ENCODE peak calls at places on chromosome 12, in five cellular contexts. A is A549, J is glutamatergic neuron, E is GM13977, Y is left lung. Z is an unnamed sample.

GRCh38 chr12:110340706-110341105 is 59.7 kb downstream of the ATP2A2 start:
- DNase-seq in A (no peak), J (peak), E (no peak), Y (no peak), Z (peak)

GRCh38 chr12:20426191-20426590 is 57.9 kb downstream of the PDE3A start:
- DNase-seq in A (no peak), J (no peak), E (no peak), Y (no peak), Z (no peak)

GRCh38 chr12:100225491-100225890 is 24.9 kb downstream of the ACTR6 start:
- DNase-seq in A (no peak), J (no peak), E (no peak), Y (no peak), Z (no peak)

GRCh38 chr12:94114166-94114565 is 34.2 kb upstream of the PLXNC1 start:
- DNase-seq in A (no peak), J (no peak), E (no peak), Y (no peak), Z (no peak)

GRCh38 chr12:105644770-105645169 is 314.3 kb downstream of the C12orf75 start:
- DNase-seq in A (no peak), J (no peak), E (no peak), Y (no peak), Z (no peak)

GRCh38 chr12:2856901-2857495 is at the start of gene TEX52:
- DNase-seq in A (no peak), J (no peak), E (no peak), Y (no peak), Z (no peak)

GRCh38 chr12:53456654-53457366 is 4.9 kb downstream of the PCBP2 start:
- DNase-seq in A (no peak), J (no peak), E (no peak), Y (no peak), Z (no peak)

GRCh38 chr12:106296179-106296877 is 6.2 kb upstream of the TCP11L2 start:
- DNase-seq in A (peak), J (no peak), E (no peak), Y (no peak), Z (no peak)

GRCh38 chr12:92431146-92431545 is 271.6 kb upstream of the PLEKHG7 start:
- DNase-seq in A (no peak), J (no peak), E (no peak), Y (peak), Z (no peak)

GRCh38 chr12:116456683-116457082 is 102.5 kb upstream of the MAP1LC3B2 start:
- DNase-seq in A (peak), J (no peak), E (no peak), Y (no peak), Z (no peak)

GRCh38 chr12:105860556-105861207 is 278.1 kb downstream of the NUAK1 start:
- DNase-seq in A (peak), J (no peak), E (no peak), Y (no peak), Z (no peak)

GRCh38 chr12:123671876-123672275 is 963 bp downstream of the TCTN2 start:
- DNase-seq in A (no peak), J (no peak), E (no peak), Y (no peak), Z (no peak)

GRCh38 chr12:93804392-93805179 is 127.4 kb downstream of the CRADD start:
- DNase-seq in A (no peak), J (no peak), E (no peak), Y (no peak), Z (no peak)

GRCh38 chr12:27034607-27035293 is 12.4 kb downstream of the MED21 start:
- DNase-seq in A (no peak), J (no peak), E (no peak), Y (no peak), Z (peak)

GRCh38 chr12:68609955-68610434 is 704 bp upstream of the RAP1B start:
- DNase-seq in A (peak), J (no peak), E (no peak), Y (no peak), Z (no peak)

GRCh38 chr12:77347009-77347408 is 281.6 kb upstream of the E2F7 start:
- DNase-seq in A (no peak), J (no peak), E (no peak), Y (no peak), Z (no peak)

GRCh38 chr12:128266559-128267245 is at the start of gene TMEM132C:
- DNase-seq in A (no peak), J (peak), E (no peak), Y (no peak), Z (no peak)

GRCh38 chr12:29762637-29763300 is 21.0 kb downstream of the TMTC1 start:
- DNase-seq in A (no peak), J (no peak), E (no peak), Y (no peak), Z (no peak)

GRCh38 chr12:104779134-104779533 is 179.0 kb downstream of the SLC41A2 start:
- DNase-seq in A (no peak), J (no peak), E (no peak), Y (no peak), Z (no peak)

GRCh38 chr12:69101505-69101904 is 137.9 kb upstream of the CPSF6 start:
- DNase-seq in A (peak), J (no peak), E (no peak), Y (no peak), Z (no peak)

GRCh38 chr12:104604070-104604994 is 147.6 kb downstream of the CHST11 start:
- DNase-seq in A (peak), J (no peak), E (peak), Y (peak), Z (no peak)

GRCh38 chr12:102427542-102427923 is 52.8 kb downstream of the IGF1 start:
- DNase-seq in A (no peak), J (no peak), E (no peak), Y (no peak), Z (no peak)

GRCh38 chr12:2633176-2633824 is 161.5 kb upstream of the FKBP4 start:
- DNase-seq in A (no peak), J (no peak), E (no peak), Y (peak), Z (no peak)

GRCh38 chr12:49131973-49132461 is 822 bp upstream of the TUBA1B start:
- DNase-seq in A (no peak), J (no peak), E (peak), Y (no peak), Z (peak)

GRCh38 chr12:56119361-56119796 is 1.3 kb downstream of the ZC3H10 start:
- DNase-seq in A (peak), J (peak), E (peak), Y (peak), Z (peak)

GRCh38 chr12:103824290-103824689 is 16.7 kb downstream of the NT5DC3 start:
- DNase-seq in A (no peak), J (no peak), E (no peak), Y (no peak), Z (no peak)

GRCh38 chr12:91931110-91931509 is 214.5 kb downstream of the BTG1 start:
- DNase-seq in A (peak), J (no peak), E (no peak), Y (peak), Z (no peak)

GRCh38 chr12:106736051-106736957 is 38.2 kb upstream of the RIC8B start:
- DNase-seq in A (peak), J (no peak), E (no peak), Y (no peak), Z (no peak)

GRCh38 chr12:63792333-63792732 is 12.6 kb downstream of the RXYLT1 start:
- DNase-seq in A (no peak), J (no peak), E (no peak), Y (no peak), Z (peak)

GRCh38 chr12:11877869-11878780 is 192.6 kb upstream of the BCL2L14 start:
- DNase-seq in A (peak), J (no peak), E (no peak), Y (no peak), Z (peak)

GRCh38 chr12:124523071-124523470 is 44.3 kb downstream of the NCOR2 start:
- DNase-seq in A (no peak), J (no peak), E (no peak), Y (no peak), Z (no peak)

GRCh38 chr12:50156641-50157040 is 10.5 kb downstream of the CERS5 start:
- DNase-seq in A (no peak), J (no peak), E (no peak), Y (no peak), Z (peak)

GRCh38 chr12:43098766-43099550 is 453.0 kb downstream of the ADAMTS20 start:
- DNase-seq in A (no peak), J (no peak), E (no peak), Y (no peak), Z (no peak)

GRCh38 chr12:85076688-85077430 is 40.7 kb downstream of the LRRIQ1 start:
- DNase-seq in A (peak), J (no peak), E (peak), Y (no peak), Z (no peak)

GRCh38 chr12:110382683-110383082 is 20.8 kb downstream of the ANAPC7 start:
- DNase-seq in A (no peak), J (no peak), E (no peak), Y (no peak), Z (no peak)

DNA sequence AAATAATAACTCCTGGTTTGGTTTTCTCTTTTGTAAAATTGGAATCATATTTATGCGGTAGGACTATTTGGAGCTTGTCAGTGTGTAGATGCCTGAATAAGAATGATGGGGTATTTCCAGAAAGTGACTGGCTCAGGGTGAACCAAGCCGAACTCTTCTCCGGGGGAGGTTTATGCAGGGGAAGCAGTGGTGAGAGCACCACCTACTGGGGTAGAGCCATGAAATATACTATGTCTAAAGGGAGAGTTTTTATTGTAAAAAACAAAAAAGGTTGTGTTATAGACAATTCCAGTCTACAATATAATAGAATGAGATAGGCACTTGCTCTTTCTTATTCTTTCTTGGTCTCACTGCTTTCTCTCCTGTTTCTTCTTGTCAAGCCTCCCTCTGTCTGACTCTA is 222.9 kb upstream of the SLC16A7 start:
- DNase-seq in A (peak), J (peak), E (no peak), Y (no peak), Z (peak)
- TF ChIP-seq CTCF in A (no peak), J (no peak), E (peak), Y (no peak), Z (peak)

GRCh38 chr12:111462134-111462821 is 56.6 kb downstream of the SH2B3 start:
- DNase-seq in A (no peak), J (no peak), E (no peak), Y (no peak), Z (no peak)
- TF ChIP-seq CTCF in A (no peak), J (no peak), E (no peak), Y (no peak), Z (no peak)

GRCh38 chr12:17809206-17809605 is 280.8 kb downstream of the RERGL start:
- DNase-seq in A (no peak), J (no peak), E (no peak), Y (no peak), Z (no peak)
- TF ChIP-seq CTCF in A (no peak), J (no peak), E (no peak), Y (no peak), Z (peak)

GRCh38 chr12:120647375-120647755 is 6.9 kb downstream of the CABP1 start:
- DNase-seq in A (no peak), J (no peak), E (no peak), Y (no peak), Z (no peak)

GRCh38 chr12:120650249-120650690 is 9.8 kb downstream of the CABP1 start:
- DNase-seq in A (no peak), J (no peak), E (no peak), Y (no peak), Z (no peak)

GRCh38 chr12:120651821-120652220 is 11.4 kb downstream of the CABP1 start:
- DNase-seq in A (peak), J (no peak), E (no peak), Y (no peak), Z (no peak)

GRCh38 chr12:120652671-120653435 is 12.4 kb downstream of the CABP1 start:
- DNase-seq in A (no peak), J (no peak), E (no peak), Y (no peak), Z (no peak)

DNA sequence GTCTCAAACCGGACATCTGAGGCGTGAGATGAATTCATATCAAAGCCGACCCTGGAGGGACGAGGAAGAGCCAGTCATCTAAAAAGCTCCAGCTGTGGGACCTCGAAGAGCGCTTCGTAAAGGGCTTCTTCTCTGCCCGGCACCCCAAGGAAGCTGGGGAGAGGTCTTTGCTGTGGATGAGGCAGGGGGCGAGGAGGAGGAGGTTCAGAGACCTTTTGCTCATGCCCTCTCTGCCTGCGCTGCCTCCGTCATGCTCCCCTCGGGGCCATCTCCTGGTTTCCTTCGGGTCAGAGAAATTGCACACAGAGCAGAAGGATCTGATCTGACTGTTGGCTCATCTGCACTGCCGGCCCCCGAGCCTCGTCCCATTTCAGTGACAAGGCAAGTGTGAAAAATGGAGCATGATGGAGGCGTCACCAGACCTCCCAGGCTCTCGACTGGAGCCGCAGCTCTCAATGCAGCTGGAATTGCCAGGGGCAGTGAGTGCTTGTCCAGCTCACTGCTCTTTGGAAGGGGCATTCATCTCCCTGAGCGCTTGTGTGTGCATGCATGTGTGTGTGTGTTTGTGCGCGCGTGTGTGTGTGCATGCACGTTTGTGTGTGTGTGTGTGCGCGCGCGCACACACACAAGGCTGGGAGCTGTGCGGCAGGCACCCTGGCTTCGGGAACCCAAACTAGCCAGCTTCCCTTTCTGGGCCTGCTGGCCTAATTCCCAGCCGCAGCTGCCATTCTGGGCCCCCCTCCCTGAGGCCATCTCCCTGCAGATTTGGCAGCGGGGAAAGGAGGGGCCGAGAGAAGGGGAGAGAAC is 9.2 kb downstream of the CABP1 start:
- DNase-seq in A (no peak), J (peak), E (no peak), Y (no peak), Z (peak)
- TF ChIP-seq CTCF in A (no peak), J (peak), E (peak), Y (no peak), Z (no peak)

DNA sequence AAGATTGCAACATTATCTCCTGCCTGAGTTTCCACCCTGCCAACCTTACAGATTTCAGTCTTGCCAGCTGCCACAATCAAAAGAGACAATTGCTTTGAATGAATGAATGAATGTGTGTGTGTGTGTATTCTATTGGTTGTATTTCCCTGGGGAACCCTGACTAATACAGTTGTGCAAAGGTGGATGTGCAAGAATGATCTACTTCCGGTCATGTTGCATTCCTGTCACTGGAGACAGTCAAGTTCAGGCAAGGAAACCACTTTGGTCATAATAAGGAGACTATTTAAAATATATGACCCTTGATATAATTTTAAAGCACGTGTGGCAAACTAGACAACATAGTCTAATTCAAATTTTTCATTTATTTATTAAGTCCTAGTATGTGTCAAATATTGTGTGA is 13.1 kb downstream of the RERG start:
- DNase-seq in A (peak), J (no peak), E (no peak), Y (no peak), Z (no peak)
- TF ChIP-seq CTCF in A (peak), J (peak), E (no peak), Y (no peak), Z (no peak)

GRCh38 chr12:32895688-32896437 is 714 bp downstream of the PKP2 start:
- DNase-seq in A (no peak), J (no peak), E (no peak), Y (no peak), Z (no peak)
- TF ChIP-seq CTCF in A (no peak), J (no peak), E (no peak), Y (no peak), Z (no peak)

DNA sequence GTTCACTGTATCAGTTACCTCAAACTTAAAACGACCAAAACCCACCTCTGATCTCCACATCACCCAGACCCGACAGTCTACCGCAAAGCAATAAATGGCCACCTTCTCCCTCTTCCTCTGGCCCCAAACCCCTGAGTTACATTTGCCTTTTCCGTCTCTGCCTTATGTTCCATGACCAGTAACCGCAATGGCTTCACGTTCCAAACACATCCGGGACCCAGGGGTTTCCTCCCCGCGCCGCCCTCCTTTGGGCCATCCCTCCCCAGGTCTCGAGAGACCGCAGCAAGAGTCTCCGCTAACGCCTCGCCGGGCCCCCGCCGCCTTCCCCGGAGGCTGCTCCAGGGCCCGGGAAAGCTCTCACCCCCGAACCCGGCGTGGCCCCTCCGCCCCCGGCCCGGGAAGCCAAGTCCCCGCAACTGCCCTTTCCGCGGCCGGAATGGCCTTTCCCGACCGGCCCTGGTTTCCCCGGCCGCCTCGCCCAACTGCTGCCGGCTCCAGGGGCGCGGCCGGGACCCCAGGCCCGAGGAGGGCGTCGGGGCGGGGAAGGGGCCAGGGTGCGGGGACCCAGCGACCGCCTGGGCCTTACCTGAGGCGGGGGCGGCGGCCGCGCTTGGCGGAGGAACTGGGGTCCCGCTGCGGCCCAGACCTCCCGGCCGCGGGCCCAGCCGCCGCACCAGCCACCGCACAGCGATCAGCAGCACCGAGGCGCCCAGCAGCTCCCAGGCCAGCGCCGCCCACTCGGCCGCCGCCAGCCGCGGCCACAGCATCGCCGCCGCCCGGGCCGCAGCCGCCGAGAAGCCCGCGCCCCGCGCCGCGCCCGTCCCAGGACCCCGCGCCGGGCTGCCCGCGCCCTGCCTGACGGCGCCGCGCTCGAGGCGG is at the start of gene ANKLE2:
- DNase-seq in A (peak), J (peak), E (peak), Y (no peak), Z (peak)
- TF ChIP-seq CTCF in A (no peak), J (no peak), E (no peak), Y (no peak), Z (no peak)